ENCODE peak calls at places on chromosomes 6 and 20, in six cellular contexts. I, S, P, G, R and O are unnamed samples.
A peak's percentile ranks its signal among the peaks of the same experiment; 100 is the strongest.

GRCh38 chr6:167882244-167882643 is 55.5 kb downstream of the AFDN start:
- DNase-seq in R (no peak), S (no peak), G (no peak), I (no peak), P (no peak), O (no peak)

GRCh38 chr20:24492031-24492607 is 22.7 kb downstream of the SYNDIG1 start:
- DNase-seq in R (peak; percentile 54), S (no peak), G (peak; percentile 78), P (no peak), I (no peak), O (peak; percentile 38)

GRCh38 chr20:39910536-39910935 is 778.5 kb downstream of the MAFB start:
- DNase-seq in G (peak; percentile 88), P (no peak), I (no peak), R (no peak), S (no peak), O (peak; percentile 5)

GRCh38 chr6:17226269-17226668 is 54.9 kb upstream of the RBM24 start:
- DNase-seq in P (no peak), G (no peak), S (no peak), R (no peak), I (no peak), O (no peak)

GRCh38 chr6:163667372-163668060 is 253.0 kb downstream of the QKI start:
- DNase-seq in S (peak; percentile 11), R (no peak), P (no peak), I (no peak), G (no peak), O (peak; percentile 86)

GRCh38 chr6:149093643-149094042 is 223.9 kb upstream of the TAB2 start:
- DNase-seq in I (no peak), P (peak; percentile 59), R (no peak), G (no peak), S (no peak), O (peak; percentile 75)

GRCh38 chr6:2900821-2901644 is 2.1 kb downstream of the SERPINB9 start:
- DNase-seq in S (no peak), P (no peak), I (no peak), G (no peak), R (no peak), O (peak; percentile 38)

GRCh38 chr6:108690326-108691000 is 129.7 kb downstream of the FOXO3 start:
- DNase-seq in P (peak; percentile 51), R (no peak), G (peak; percentile 34), I (no peak), S (no peak), O (peak; percentile 49)

GRCh38 chr20:62938105-62938888 is at the start of gene GID8:
- DNase-seq in S (peak; percentile 50), P (peak; percentile 48), I (peak; percentile 52), R (no peak), G (no peak), O (peak; percentile 62)

GRCh38 chr20:9886227-9886626 is 47.4 kb upstream of the PAK5 start:
- DNase-seq in G (no peak), S (no peak), R (no peak), I (no peak), P (no peak), O (peak; percentile 30)

GRCh38 chr6:153001767-153002612 is 519 bp downstream of the MTRF1L start:
- DNase-seq in G (no peak), P (no peak), I (peak; percentile 27), R (no peak), S (peak; percentile 20), O (peak; percentile 34)

GRCh38 chr6:157145656-157146285 is 177.5 kb downstream of the TMEM242 start:
- DNase-seq in P (peak; percentile 52), S (no peak), I (no peak), G (no peak), R (no peak), O (peak; percentile 53)

GRCh38 chr6:152863618-152864326 is 113.2 kb downstream of the VIP start:
- DNase-seq in R (peak; percentile 27), G (peak; percentile 82), P (peak; percentile 86), I (peak; percentile 62), S (peak; percentile 73), O (peak; percentile 91)

GRCh38 chr6:4059115-4059777 is 19.7 kb downstream of the FAM217A start:
- DNase-seq in P (peak; percentile 71), S (peak; percentile 63), R (no peak), I (peak; percentile 22), G (no peak), O (peak; percentile 94)

GRCh38 chr6:108782231-108783041 is 65.8 kb upstream of the ARMC2 start:
- DNase-seq in R (peak; percentile 66), G (peak; percentile 95), S (peak; percentile 78), P (peak; percentile 81), I (peak; percentile 80), O (peak; percentile 85)

GRCh38 chr6:36368421-36368820 is 19.0 kb downstream of the ETV7 start:
- DNase-seq in R (no peak), I (no peak), G (no peak), S (no peak), P (no peak), O (no peak)

GRCh38 chr20:38728911-38729642 is 4.8 kb downstream of the SLC32A1 start:
- DNase-seq in R (no peak), S (no peak), I (peak; percentile 62), P (no peak), G (no peak), O (no peak)

GRCh38 chr20:35497780-35498189 is 31.7 kb downstream of the C20orf173 start:
- DNase-seq in G (no peak), R (no peak), I (no peak), S (no peak), P (peak; percentile 80), O (no peak)

GRCh38 chr6:146915671-146916127 is 288.5 kb upstream of the STXBP5 start:
- DNase-seq in P (peak; percentile 54), R (no peak), S (no peak), I (no peak), G (no peak), O (peak; percentile 64)

GRCh38 chr6:139539852-139540251 is 165.4 kb upstream of the CITED2 start:
- DNase-seq in P (peak; percentile 97), G (no peak), S (no peak), I (no peak), R (peak; percentile 1), O (peak; percentile 98)

GRCh38 chr20:37494796-37495195 is 26.3 kb upstream of the NNAT start:
- DNase-seq in G (peak; percentile 59), I (no peak), P (no peak), S (no peak), R (no peak), O (no peak)

GRCh38 chr20:8756410-8756809 is 312.5 kb upstream of the PLCB4 start:
- DNase-seq in P (peak; percentile 66), G (no peak), I (no peak), R (no peak), S (no peak), O (peak; percentile 89)

GRCh38 chr20:40865095-40865494 is 163.5 kb upstream of the TOP1 start:
- DNase-seq in S (no peak), G (no peak), I (no peak), P (peak; percentile 70), R (no peak), O (no peak)

GRCh38 chr6:26538572-26538902 is 371 bp downstream of the HMGN4 start:
- DNase-seq in G (peak; percentile 88), S (no peak), R (no peak), I (no peak), P (peak; percentile 31), O (no peak)

GRCh38 chr6:17957488-17957887 is 29.9 kb downstream of the KIF13A start:
- DNase-seq in I (no peak), G (no peak), S (peak; percentile 11), P (no peak), R (no peak), O (peak; percentile 43)

GRCh38 chr6:38638941-38639497 is 710 bp downstream of the BTBD9 start:
- DNase-seq in G (no peak), I (no peak), S (peak; percentile 65), R (no peak), P (peak; percentile 51), O (peak; percentile 38)

GRCh38 chr6:154228521-154228905 is 128.1 kb downstream of the IPCEF1 start:
- DNase-seq in I (no peak), P (no peak), R (no peak), S (no peak), G (no peak), O (no peak)

GRCh38 chr6:75751443-75751842 is 2.4 kb downstream of the MYO6 start:
- DNase-seq in P (peak; percentile 28), S (no peak), R (no peak), G (no peak), I (no peak), O (peak; percentile 52)
- H3K4me3 ChIP-seq in P (no peak overlapping the region), S (no peak overlapping the region), R (no peak overlapping the region), G (no peak overlapping the region), I (no peak overlapping the region), O (no peak overlapping the region)

GRCh38 chr6:79630883-79631799 is at the start of gene SH3BGRL2:
- DNase-seq in S (peak; percentile 14), P (peak; percentile 40), R (peak; percentile 35), I (no peak), G (peak; percentile 92), O (peak; percentile 68)
- H3K4me3 ChIP-seq in S (peak within 1 kb of the TSS; percentile 57), P (peak within 1 kb of the TSS; percentile 67), R (peak within 1 kb of the TSS; percentile 69), I (no peak within 1 kb of the TSS), G (peak within 1 kb of the TSS; percentile 64), O (peak within 1 kb of the TSS; percentile 76)

GRCh38 chr6:41546475-41546865 is 289 bp downstream of the FOXP4 start:
- DNase-seq in I (no peak), S (no peak), R (no peak), G (no peak), P (peak; percentile 36), O (no peak)
- H3K4me3 ChIP-seq in I (peak overlapping the region; percentile 54), S (no peak overlapping the region), R (peak overlapping the region; percentile 37), G (peak overlapping the region; percentile 67), P (peak overlapping the region; percentile 90), O (peak overlapping the region; percentile 78)

DNA sequence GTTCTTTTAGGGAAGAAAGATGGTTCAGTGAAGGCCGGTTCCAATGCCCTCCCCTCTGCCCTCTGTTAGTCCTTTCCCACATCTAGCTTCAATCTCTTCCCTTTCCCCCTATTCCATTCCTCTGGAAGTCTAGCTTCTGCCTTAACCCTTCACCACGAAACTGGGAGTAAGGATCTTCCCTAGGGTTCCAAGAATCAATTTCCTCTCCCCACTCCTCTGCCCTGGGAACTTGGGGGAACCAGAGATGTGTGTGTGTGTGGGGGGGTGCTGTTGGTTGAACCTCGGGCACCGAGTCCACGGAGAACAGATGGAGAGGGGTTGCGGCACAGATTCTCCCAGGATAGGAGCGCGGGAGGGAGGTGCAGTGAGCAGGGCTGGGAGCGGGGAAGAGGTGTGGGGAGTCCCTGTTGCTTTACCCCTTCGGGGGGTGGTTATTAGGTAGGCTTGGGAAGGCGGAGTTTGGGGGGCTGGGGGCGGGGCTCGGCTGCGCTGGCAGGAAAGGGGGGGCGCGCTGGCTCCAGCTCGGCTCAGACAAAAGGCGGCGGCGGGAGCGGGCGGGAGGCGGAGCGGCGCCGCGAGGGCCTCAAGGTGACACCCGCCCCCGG is at the start of gene TMEM151B:
- DNase-seq in R (no peak), S (no peak), I (no peak), P (no peak), G (no peak), O (no peak)
- H3K4me3 ChIP-seq in R (peak within 1 kb of the TSS; percentile 18), S (peak within 1 kb of the TSS; percentile 14), I (no peak within 1 kb of the TSS), P (no peak within 1 kb of the TSS), G (no peak within 1 kb of the TSS), O (peak within 1 kb of the TSS; percentile 17)